ENCODE peak calls at places on chromosomes 11 and 22, in six cellular contexts. I is naive thymus-derived CD8-positive, alpha-beta T cell; T is HAP-1; G is Daoy; F is stimulated activated CD4-positive, alpha-beta T cell treated with anti-CD3 and anti-CD28 coated beads, Interleukin-2, amount 100 ng/mL, for 24 hours; M is NAMALWA. Z is an unnamed sample.

GRCh38 chr11:74636633-74637184 is 44.3 kb downstream of the POLD3 start:
- DNase-seq in I (no peak), T (no peak), G (peak; percentile 47), F (no peak), M (no peak), Z (no peak)

GRCh38 chr11:94895971-94896370 is 77.4 kb downstream of the CWC15 start:
- DNase-seq in I (no peak), T (no peak), G (peak; percentile 62), F (no peak), M (no peak), Z (no peak)

GRCh38 chr22:29043906-29044575 is 17.6 kb downstream of the C22orf31 start:
- DNase-seq in I (no peak), T (no peak), G (peak; percentile 14), F (no peak), M (no peak), Z (no peak)

GRCh38 chr11:61281581-61282250 is 13.4 kb downstream of the VWCE start:
- DNase-seq in I (no peak), T (peak; percentile 85), G (peak; percentile 54), F (peak; percentile 29), M (peak; percentile 58), Z (peak; percentile 36)

GRCh38 chr11:116837231-116838091 is at the start of gene APOA1:
- DNase-seq in I (no peak), T (no peak), G (no peak), F (no peak), M (no peak), Z (no peak)

GRCh38 chr11:129723964-129724291 is 91.7 kb upstream of the TMEM45B start:
- DNase-seq in I (no peak), T (no peak), G (no peak), F (no peak), M (no peak), Z (no peak)

GRCh38 chr22:46806789-46807188 is 44.3 kb downstream of the TBC1D22A start:
- DNase-seq in I (no peak), T (no peak), G (no peak), F (no peak), M (no peak), Z (no peak)

GRCh38 chr11:84947070-84947469 is 680.1 kb downstream of the DLG2 start:
- DNase-seq in I (no peak), T (no peak), G (no peak), F (no peak), M (no peak), Z (no peak)

GRCh38 chr11:32420937-32421532 is 14.3 kb downstream of the WT1 start:
- DNase-seq in I (peak; percentile 12), T (no peak), G (peak; percentile 83), F (no peak), M (peak; percentile 17), Z (no peak)

GRCh38 chr22:36644333-36644757 is 59.2 kb downstream of the CACNG2 start:
- DNase-seq in I (peak; percentile 38), T (peak; percentile 67), G (peak; percentile 90), F (peak; percentile 21), M (peak; percentile 62), Z (no peak)

GRCh38 chr22:37154925-37155712 is 5.4 kb upstream of the IL2RB start:
- DNase-seq in I (no peak), T (no peak), G (peak; percentile 34), F (no peak), M (no peak), Z (no peak)

GRCh38 chr11:76591416-76591815 is 79.1 kb downstream of the LRRC32 start:
- DNase-seq in I (no peak), T (no peak), G (no peak), F (no peak), M (no peak), Z (no peak)

GRCh38 chr11:133163463-133164419 is 368.6 kb downstream of the OPCML start:
- DNase-seq in I (peak; percentile 4), T (peak; percentile 13), G (peak; percentile 53), F (no peak), M (peak; percentile 65), Z (no peak)

GRCh38 chr11:112977620-112978212 is 16.5 kb downstream of the NCAM1 start:
- DNase-seq in I (no peak), T (no peak), G (peak; percentile 41), F (no peak), M (no peak), Z (no peak)

GRCh38 chr22:27687984-27688545 is 113.5 kb downstream of the MN1 start:
- DNase-seq in I (no peak), T (no peak), G (no peak), F (no peak), M (peak; percentile 6), Z (no peak)

GRCh38 chr11:120882237-120882636 is 141.7 kb upstream of the TBCEL start:
- DNase-seq in I (no peak), T (no peak), G (no peak), F (no peak), M (no peak), Z (no peak)

GRCh38 chr22:42939941-42940653 is 74.9 kb downstream of the PACSIN2 start:
- DNase-seq in I (no peak), T (no peak), G (peak; percentile 87), F (no peak), M (no peak), Z (no peak)

GRCh38 chr11:63974259-63975143 is at the start of gene COX8A:
- DNase-seq in I (peak; percentile 96), T (peak; percentile 98), G (peak; percentile 99), F (peak; percentile 95), M (peak; percentile 100), Z (peak; percentile 93)